ENCODE peak calls at places on chromosomes 7 and 10, in five cellular contexts. X is kidney epithelial cell, E is brain microvascular endothelial cell, J is foreskin fibroblast, P is tibial artery. V is an unnamed sample.

GRCh38 chr7:43104874-43105520 is 7.5 kb upstream of the HECW1 start:
- DNase-seq in X (no peak), J (peak), E (peak), P (no peak), V (no peak)

GRCh38 chr7:129405527-129405926 is 28.7 kb upstream of the STRIP2 start:
- DNase-seq in X (no peak), J (no peak), P (no peak), E (no peak), V (no peak)

GRCh38 chr10:35855155-35855947 is 213.3 kb upstream of the FZD8 start:
- DNase-seq in X (no peak), E (no peak), P (no peak), J (no peak), V (no peak)

GRCh38 chr10:124448696-124449169 is 1.1 kb downstream of the NKX1-2 start:
- DNase-seq in P (no peak), J (no peak), X (no peak), E (no peak), V (no peak)

GRCh38 chr7:74092964-74093339 is 9.3 kb downstream of the LIMK1 start:
- DNase-seq in J (peak), P (peak), X (no peak), E (no peak), V (no peak)

GRCh38 chr7:94145602-94146001 is 141.4 kb upstream of the BET1 start:
- DNase-seq in P (no peak), E (no peak), J (peak), X (no peak), V (no peak)

GRCh38 chr7:122301291-122301690 is 3.3 kb downstream of the FEZF1 start:
- DNase-seq in X (no peak), J (no peak), E (no peak), P (no peak), V (no peak)

GRCh38 chr10:26022831-26023230 is 88.8 kb downstream of the MYO3A start:
- DNase-seq in E (no peak), X (no peak), J (no peak), P (no peak), V (no peak)

GRCh38 chr10:11539191-11539868 is 72.1 kb downstream of the USP6NL start:
- DNase-seq in E (no peak), J (peak), X (no peak), P (no peak), V (no peak)

GRCh38 chr10:94358480-94358879 is 4.3 kb downstream of the NOC3L start:
- DNase-seq in P (no peak), J (peak), E (peak), X (peak), V (peak)

GRCh38 chr7:101736077-101736476 is 81.3 kb upstream of the CUX1 start:
- DNase-seq in P (no peak), E (no peak), J (no peak), X (no peak), V (no peak)

GRCh38 chr10:107520348-107520747 is 355.8 kb upstream of the SORCS1 start:
- DNase-seq in E (no peak), J (no peak), P (no peak), X (no peak), V (no peak)

GRCh38 chr10:3805791-3806381 is 20.9 kb upstream of the KLF6 start:
- DNase-seq in J (peak), E (peak), P (no peak), X (no peak), V (peak)

GRCh38 chr10:62858364-62858763 is 42.2 kb upstream of the EGR2 start:
- DNase-seq in J (no peak), E (no peak), P (no peak), X (no peak), V (no peak)

GRCh38 chr7:33903770-33904679 is 1.3 kb upstream of the BMPER start:
- DNase-seq in E (no peak), J (peak), X (no peak), P (peak), V (peak)

DNA sequence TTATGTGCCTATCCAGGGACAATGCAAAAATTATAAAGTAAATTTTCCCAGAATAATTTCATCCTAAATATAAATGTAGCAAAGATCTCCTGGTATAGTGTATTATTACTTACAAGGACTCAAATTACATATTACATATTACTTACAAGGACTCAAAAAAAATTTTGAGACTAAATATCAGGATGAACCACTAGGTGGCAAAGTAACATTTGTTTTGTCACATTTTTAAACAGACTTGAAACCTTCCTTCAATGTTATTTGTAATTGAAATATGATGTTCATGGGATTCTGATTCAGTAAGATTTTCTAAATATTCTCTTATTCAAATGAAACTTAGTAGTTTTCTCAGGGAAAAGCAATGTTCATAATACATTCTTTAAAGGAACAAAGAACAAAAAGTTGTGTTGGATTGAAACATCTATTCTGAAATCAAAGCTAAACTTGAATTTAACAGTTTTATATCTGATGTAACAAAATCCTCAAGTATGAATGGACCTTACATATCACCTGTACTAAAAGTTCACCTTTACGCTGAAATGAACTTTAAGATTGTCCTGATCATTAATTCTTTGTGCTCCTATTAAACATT is 74.3 kb upstream of the GNAI1 start:
- DNase-seq in J (peak), P (no peak), E (no peak), X (no peak), V (no peak)
- TF ChIP-seq CTCF in J (peak), P (no peak), E (no peak), X (peak), V (peak)

GRCh38 chr7:49788455-49789059 is 15.1 kb downstream of the VWC2 start:
- DNase-seq in E (no peak), J (no peak), P (no peak), X (no peak), V (no peak)

GRCh38 chr7:49789736-49790135 is 16.3 kb downstream of the VWC2 start:
- DNase-seq in E (no peak), X (no peak), J (no peak), P (no peak), V (no peak)

GRCh38 chr7:49790209-49790608 is 16.8 kb downstream of the VWC2 start:
- DNase-seq in P (no peak), E (no peak), X (no peak), J (no peak), V (no peak)

GRCh38 chr7:49787980-49788379 is 14.5 kb downstream of the VWC2 start:
- DNase-seq in X (no peak), E (no peak), J (no peak), P (no peak), V (no peak)

GRCh38 chr7:49791089-49791741 is 17.8 kb downstream of the VWC2 start:
- DNase-seq in J (no peak), X (no peak), E (no peak), P (no peak), V (peak)
- TF ChIP-seq CTCF in J (no peak), X (peak), E (no peak), P (no peak), V (peak)

DNA sequence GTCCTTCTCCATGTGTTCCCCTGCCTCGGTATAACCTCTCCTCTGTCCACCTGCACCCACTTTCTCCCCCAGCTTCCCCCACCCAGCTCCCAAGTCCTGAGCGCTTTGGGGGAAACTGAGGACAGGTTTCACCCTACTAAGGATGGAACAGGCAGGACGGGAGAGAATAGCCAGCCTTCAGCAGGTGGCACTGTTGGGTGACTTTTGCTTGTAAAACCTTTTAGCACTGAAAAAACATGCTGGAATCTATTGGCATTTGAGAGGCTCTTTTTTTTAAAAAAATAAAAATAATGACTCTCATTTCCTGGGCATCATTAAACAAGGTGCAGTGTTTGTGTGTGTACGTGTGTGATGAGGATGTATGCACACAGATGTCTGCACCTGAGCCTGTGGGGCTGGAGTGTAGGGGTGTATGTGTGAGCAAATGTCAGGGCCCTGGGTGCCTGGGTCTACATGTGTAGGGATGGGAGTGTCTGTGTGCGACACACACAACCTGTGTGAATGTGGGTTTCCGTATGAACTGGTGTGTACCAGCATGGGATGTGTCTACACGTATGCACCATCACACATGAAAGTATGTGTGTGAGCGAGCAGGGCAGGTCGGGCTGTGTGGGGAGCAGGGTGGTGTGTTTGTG is 177.9 kb downstream of the RPS24 start:
- DNase-seq in J (peak), X (peak), P (no peak), E (peak), V (peak)
- TF ChIP-seq CTCF in J (peak), X (peak), P (peak), E (peak), V (peak)

GRCh38 chr7:108454674-108455523 is 1.3 kb downstream of the NRCAM start:
- DNase-seq in X (no peak), P (no peak), J (peak), E (no peak), V (peak)
- TF ChIP-seq CTCF in X (peak), P (no peak), J (no peak), E (peak), V (no peak)

GRCh38 chr7:69205576-69205975 is 392.7 kb upstream of the AUTS2 start:
- DNase-seq in P (no peak), X (no peak), E (no peak), J (no peak), V (no peak)
- TF ChIP-seq CTCF in P (no peak), X (no peak), E (no peak), J (no peak), V (no peak)

GRCh38 chr10:72375585-72375984 is 20.9 kb upstream of the DNAJB12 start:
- DNase-seq in E (no peak), P (no peak), X (no peak), J (peak), V (peak)
- TF ChIP-seq CTCF in E (peak), P (no peak), X (no peak), J (peak), V (no peak)

DNA sequence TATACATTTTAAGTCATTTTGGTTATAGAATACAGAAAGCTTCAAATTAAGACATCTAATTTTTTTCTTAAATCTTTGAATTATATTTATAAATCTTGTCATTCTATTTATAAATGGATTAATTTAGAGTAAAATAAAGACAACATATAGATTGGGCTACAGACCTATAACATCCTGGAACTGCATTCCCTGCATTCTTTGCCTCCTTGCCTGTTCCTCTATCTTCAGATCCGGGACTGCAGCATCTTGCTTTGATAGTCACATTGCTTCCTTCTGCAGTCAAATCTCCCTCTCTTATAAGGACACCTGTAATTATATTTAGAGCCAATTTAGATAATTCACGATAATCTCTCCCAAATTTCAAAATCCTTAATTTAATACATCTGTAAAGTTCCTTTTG is 64.2 kb downstream of the ATRNL1 start:
- DNase-seq in J (no peak), E (no peak), P (no peak), X (no peak), V (no peak)
- TF ChIP-seq CTCF in J (no peak), E (no peak), P (no peak), X (no peak), V (no peak)

DNA sequence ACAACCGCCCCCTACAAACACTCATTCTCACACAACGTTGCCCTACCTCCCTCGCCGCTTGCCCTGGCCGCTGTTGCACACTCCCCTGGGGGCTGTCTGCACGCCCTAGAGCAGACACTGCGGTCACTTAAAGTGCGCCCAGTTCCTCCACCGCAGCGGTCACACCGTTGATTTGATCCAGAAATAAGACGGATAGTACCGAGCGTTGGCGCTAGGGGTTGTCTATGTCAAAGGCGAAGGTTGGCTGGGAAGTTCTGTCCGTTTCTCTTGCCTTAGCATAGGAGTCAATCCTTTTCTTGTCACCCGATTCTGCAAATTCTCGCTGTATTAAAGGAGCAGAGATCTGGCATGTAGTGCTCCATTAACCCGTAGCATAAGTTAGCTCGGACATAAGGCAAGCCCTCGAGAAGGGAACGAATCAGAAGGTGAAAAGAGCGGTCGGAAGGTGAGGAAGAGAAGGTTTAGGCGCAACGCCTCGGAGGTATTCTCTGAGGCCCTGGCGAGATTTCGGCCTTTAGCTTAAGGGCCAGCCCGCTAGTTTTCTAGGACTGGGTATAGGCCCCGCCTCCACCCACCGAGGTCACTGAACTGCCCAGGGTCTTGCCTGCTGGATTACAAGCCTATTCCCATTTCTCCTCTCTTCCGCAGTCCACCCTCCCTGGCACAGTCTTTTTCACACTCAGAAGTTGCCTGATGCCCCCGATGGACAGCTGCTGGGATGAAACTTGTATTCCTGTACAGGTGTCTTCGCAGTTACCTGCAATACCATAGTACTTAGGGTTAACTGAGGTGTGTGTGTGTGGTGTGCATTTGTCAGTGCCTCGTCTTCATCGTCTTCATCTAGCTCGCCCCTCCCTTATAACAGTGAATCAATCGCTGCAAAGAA is 10.7 kb downstream of the NXPH1 start:
- DNase-seq in P (no peak), X (no peak), J (no peak), E (no peak), V (peak)
- TF ChIP-seq CTCF in P (no peak), X (peak), J (no peak), E (peak), V (peak)

GRCh38 chr7:29884399-29885272 is 78.3 kb downstream of the WIPF3 start:
- DNase-seq in X (no peak), J (no peak), P (no peak), E (no peak), V (no peak)
- TF ChIP-seq CTCF in X (no peak), J (no peak), P (no peak), E (peak), V (no peak)

GRCh38 chr7:24979863-24980694 is at the start of gene OSBPL3:
- DNase-seq in J (peak), P (peak), X (no peak), E (peak), V (peak)
- TF ChIP-seq CTCF in J (no peak), P (no peak), X (no peak), E (peak), V (no peak)